ENCODE peak calls at places on chromosome 9, in seven cellular contexts. M, I, R, V, C, Z and O are unnamed samples.

GRCh38 chr9:100222674-100223073 is 123.6 kb downstream of the INVS start:
- DNase-seq in M (no peak), Z (peak), V (no peak), R (no peak), C (no peak), I (no peak), O (no peak)

GRCh38 chr9:137809038-137809630 is 68.4 kb upstream of the CACNA1B start:
- DNase-seq in C (no peak), Z (no peak), V (no peak), M (no peak), R (no peak), I (peak), O (peak)

GRCh38 chr9:98317134-98317857 is 61.8 kb upstream of the TBC1D2 start:
- DNase-seq in M (no peak), Z (peak), R (peak), I (no peak), V (no peak), C (no peak), O (peak)

GRCh38 chr9:87406545-87407166 is 91.0 kb upstream of the DAPK1 start:
- DNase-seq in M (no peak), R (no peak), I (no peak), V (no peak), C (no peak), Z (peak), O (no peak)

GRCh38 chr9:32969270-32969669 is 32.2 kb downstream of the APTX start:
- DNase-seq in Z (no peak), M (no peak), V (no peak), C (no peak), R (peak), I (no peak), O (no peak)

GRCh38 chr9:122904466-122904822 is 715 bp downstream of the RC3H2 start:
- DNase-seq in I (no peak), Z (no peak), M (peak), V (no peak), C (peak), R (peak), O (no peak)

GRCh38 chr9:26947736-26948135 is 694 bp upstream of the PLAA start:
- DNase-seq in C (no peak), Z (no peak), I (no peak), V (no peak), M (no peak), R (no peak), O (no peak)

GRCh38 chr9:121902483-121903135 is 190.5 kb downstream of the TTLL11 start:
- DNase-seq in R (peak), V (no peak), M (no peak), Z (peak), C (no peak), I (no peak), O (no peak)

GRCh38 chr9:95363051-95363841 is 45.7 kb upstream of the FANCC start:
- DNase-seq in Z (peak), I (no peak), V (no peak), R (no peak), M (no peak), C (no peak), O (no peak)

GRCh38 chr9:126228779-126229444 is 97.7 kb upstream of the MVB12B start:
- DNase-seq in R (peak), I (peak), V (peak), Z (peak), C (peak), M (peak), O (no peak)

GRCh38 chr9:83444110-83444509 is 94.1 kb downstream of the FRMD3 start:
- DNase-seq in Z (no peak), R (no peak), M (no peak), I (no peak), C (no peak), V (no peak), O (no peak)

GRCh38 chr9:114050226-114050568 is 27.9 kb downstream of the AMBP start:
- DNase-seq in R (no peak), M (no peak), V (no peak), C (no peak), I (no peak), Z (no peak), O (no peak)

GRCh38 chr9:112905084-112905483 is 14.4 kb upstream of the SLC46A2 start:
- DNase-seq in I (no peak), Z (no peak), R (no peak), M (no peak), V (no peak), C (no peak), O (no peak)

GRCh38 chr9:93194584-93194983 is 10.6 kb downstream of the WNK2 start:
- DNase-seq in V (no peak), M (no peak), Z (no peak), I (no peak), C (no peak), R (no peak), O (no peak)

GRCh38 chr9:78212868-78213267 is 23.0 kb upstream of the CEP78 start:
- DNase-seq in I (no peak), Z (no peak), C (no peak), V (no peak), M (no peak), R (no peak), O (no peak)

GRCh38 chr9:136228107-136228875 is 17.3 kb downstream of the QSOX2 start:
- DNase-seq in R (peak), M (no peak), Z (peak), C (no peak), V (no peak), I (no peak), O (no peak)

GRCh38 chr9:133979124-133979920 is 12.8 kb downstream of the VAV2 start:
- DNase-seq in C (peak), Z (no peak), R (no peak), M (no peak), V (no peak), I (peak), O (peak)

GRCh38 chr9:9904021-9904420 is 708.8 kb downstream of the PTPRD start:
- DNase-seq in M (no peak), C (no peak), V (no peak), R (no peak), I (no peak), Z (no peak), O (no peak)

GRCh38 chr9:15221746-15222145 is 85.3 kb downstream of the TTC39B start:
- DNase-seq in Z (no peak), I (no peak), C (no peak), V (no peak), R (no peak), M (no peak), O (no peak)

GRCh38 chr9:38227656-38228055 is 158.6 kb upstream of the SHB start:
- DNase-seq in C (no peak), M (no peak), I (no peak), Z (peak), R (peak), V (no peak), O (no peak)

GRCh38 chr9:20788526-20789421 is 104.7 kb downstream of the FOCAD start:
- DNase-seq in M (no peak), C (no peak), V (no peak), I (no peak), R (no peak), Z (no peak), O (no peak)

GRCh38 chr9:3758816-3759576 is 233.2 kb upstream of the RFX3 start:
- DNase-seq in M (no peak), R (peak), Z (peak), V (no peak), C (no peak), I (no peak), O (no peak)

GRCh38 chr9:101376117-101376866 is 8.5 kb downstream of the BAAT start:
- DNase-seq in M (no peak), I (no peak), C (no peak), Z (peak), R (peak), V (no peak), O (no peak)

GRCh38 chr9:92100237-92100911 is 14.8 kb downstream of the SPTLC1 start:
- DNase-seq in C (no peak), R (peak), V (no peak), I (no peak), M (no peak), Z (peak), O (no peak)

GRCh38 chr9:133396952-133397351 is 20.8 kb downstream of the STKLD1 start:
- DNase-seq in Z (no peak), V (no peak), I (no peak), M (no peak), C (peak), R (peak), O (no peak)

GRCh38 chr9:119689879-119690278 is 320.6 kb upstream of the BRINP1 start:
- DNase-seq in V (no peak), M (peak), Z (no peak), C (peak), R (no peak), I (no peak), O (no peak)

GRCh38 chr9:91840469-91840868 is 109.6 kb downstream of the ROR2 start:
- DNase-seq in C (no peak), I (no peak), Z (no peak), M (no peak), R (no peak), V (no peak), O (no peak)

GRCh38 chr9:117403848-117404247 is 11.0 kb downstream of the ASTN2 start:
- DNase-seq in V (no peak), C (no peak), M (no peak), I (no peak), R (no peak), Z (no peak), O (no peak)

GRCh38 chr9:11086561-11086960 is 473.8 kb upstream of the PTPRD start:
- DNase-seq in M (no peak), C (no peak), Z (no peak), R (peak), I (no peak), V (no peak), O (no peak)

GRCh38 chr9:134653259-134654009 is 11.8 kb downstream of the COL5A1 start:
- DNase-seq in Z (no peak), C (no peak), M (no peak), I (no peak), V (no peak), R (no peak), O (peak)

GRCh38 chr9:124000784-124001444 is 10.7 kb upstream of the LHX2 start:
- DNase-seq in I (no peak), V (no peak), Z (no peak), R (no peak), C (no peak), M (no peak), O (no peak)

GRCh38 chr9:98226968-98227367 is 28.5 kb downstream of the TBC1D2 start:
- DNase-seq in Z (no peak), I (no peak), M (no peak), C (no peak), R (no peak), V (no peak), O (no peak)

GRCh38 chr9:69605406-69605805 is 66.8 kb downstream of the APBA1 start:
- DNase-seq in R (no peak), V (no peak), C (no peak), M (no peak), Z (no peak), I (no peak), O (no peak)

GRCh38 chr9:92605224-92605623 is 64.7 kb downstream of the IPPK start:
- DNase-seq in R (no peak), C (no peak), V (no peak), Z (no peak), M (no peak), I (no peak), O (no peak)

GRCh38 chr9:6931913-6932312 is 174.1 kb downstream of the KDM4C start:
- DNase-seq in R (peak), Z (peak), I (no peak), M (no peak), C (no peak), V (no peak), O (no peak)

GRCh38 chr9:95174038-95174437 is 143.5 kb downstream of the FANCC start:
- DNase-seq in V (no peak), M (no peak), C (no peak), I (no peak), Z (no peak), R (no peak), O (no peak)

GRCh38 chr9:134272302-134273023 is 53.8 kb upstream of the RXRA start:
- DNase-seq in V (no peak), C (no peak), M (no peak), R (no peak), I (no peak), Z (no peak), O (no peak)

GRCh38 chr9:14508884-14509283 is 184.3 kb downstream of the ZDHHC21 start:
- DNase-seq in M (no peak), Z (no peak), V (no peak), C (no peak), I (no peak), R (no peak), O (no peak)

DNA sequence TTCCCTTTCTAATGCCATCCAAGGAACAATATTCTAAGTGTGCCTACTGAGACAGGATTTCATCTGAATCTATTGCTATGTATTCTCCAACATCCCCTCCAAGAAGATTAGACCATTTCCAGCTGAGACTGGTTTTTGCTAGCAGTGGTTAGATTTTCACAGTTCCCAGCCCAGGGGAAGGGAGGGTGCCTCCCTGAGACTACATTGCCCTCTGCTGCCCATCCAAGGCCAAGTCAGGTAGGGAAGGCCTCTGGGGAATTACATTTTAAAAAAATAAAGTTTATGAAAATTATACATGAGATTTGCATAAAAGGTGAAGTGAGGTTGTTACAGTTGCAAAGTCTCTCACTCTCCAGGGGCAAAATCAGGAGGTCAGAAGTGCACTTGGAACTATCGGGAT is 28.0 kb upstream of the SYK start:
- DNase-seq in Z (no peak), M (no peak), C (no peak), I (no peak), R (no peak), V (no peak), O (no peak)
- TF ChIP-seq CTCF in Z (peak), M (peak), C (peak), I (peak), R (peak), V (no peak), O (peak)

GRCh38 chr9:109588415-109588814 is 90.3 kb upstream of the PTPN3 start:
- DNase-seq in R (no peak), I (no peak), C (no peak), M (no peak), Z (no peak), V (no peak), O (no peak)
- TF ChIP-seq CTCF in R (no peak), I (no peak), C (no peak), M (no peak), Z (no peak), V (no peak), O (no peak)

DNA sequence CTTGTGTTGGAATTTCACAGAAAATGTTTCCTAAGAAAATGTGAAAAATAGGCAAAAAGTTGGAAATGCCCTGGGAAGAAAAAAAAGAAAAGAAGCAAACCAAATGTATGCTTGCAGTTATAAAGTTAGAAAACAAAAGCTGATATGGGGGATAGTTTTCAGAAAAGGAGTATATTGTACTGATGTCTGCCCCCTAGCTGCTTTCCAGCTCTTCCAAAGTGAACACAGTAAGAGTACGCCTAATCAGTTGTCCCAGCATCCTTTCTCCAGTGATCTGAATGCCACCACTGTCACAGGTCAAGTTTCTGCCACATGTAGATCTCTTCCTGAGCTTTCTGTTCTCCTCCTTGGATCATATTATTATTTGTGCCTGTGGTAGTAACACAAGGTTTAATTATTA is 5.8 kb downstream of the TYRP1 start:
- DNase-seq in R (no peak), M (no peak), C (no peak), V (no peak), I (no peak), Z (no peak), O (no peak)
- TF ChIP-seq CTCF in R (peak), M (no peak), C (no peak), V (no peak), I (no peak), Z (no peak), O (no peak)

GRCh38 chr9:127283917-127284316 is 19.3 kb downstream of the GARNL3 start:
- DNase-seq in C (no peak), V (no peak), R (peak), I (no peak), M (no peak), Z (peak), O (no peak)
- TF ChIP-seq CTCF in C (no peak), V (no peak), R (peak), I (no peak), M (no peak), Z (peak), O (peak)

GRCh38 chr9:79432485-79432884 is 139.3 kb upstream of the TLE4 start:
- DNase-seq in V (no peak), Z (no peak), M (no peak), R (no peak), I (no peak), C (no peak), O (no peak)
- TF ChIP-seq CTCF in V (no peak), Z (no peak), M (no peak), R (peak), I (no peak), C (peak), O (peak)

GRCh38 chr9:36788534-36788933 is 215.8 kb downstream of the MELK start:
- DNase-seq in I (no peak), C (peak), Z (no peak), M (no peak), R (no peak), V (no peak), O (no peak)
- TF ChIP-seq CTCF in I (no peak), C (peak), Z (peak), M (peak), R (peak), V (no peak), O (peak)

DNA sequence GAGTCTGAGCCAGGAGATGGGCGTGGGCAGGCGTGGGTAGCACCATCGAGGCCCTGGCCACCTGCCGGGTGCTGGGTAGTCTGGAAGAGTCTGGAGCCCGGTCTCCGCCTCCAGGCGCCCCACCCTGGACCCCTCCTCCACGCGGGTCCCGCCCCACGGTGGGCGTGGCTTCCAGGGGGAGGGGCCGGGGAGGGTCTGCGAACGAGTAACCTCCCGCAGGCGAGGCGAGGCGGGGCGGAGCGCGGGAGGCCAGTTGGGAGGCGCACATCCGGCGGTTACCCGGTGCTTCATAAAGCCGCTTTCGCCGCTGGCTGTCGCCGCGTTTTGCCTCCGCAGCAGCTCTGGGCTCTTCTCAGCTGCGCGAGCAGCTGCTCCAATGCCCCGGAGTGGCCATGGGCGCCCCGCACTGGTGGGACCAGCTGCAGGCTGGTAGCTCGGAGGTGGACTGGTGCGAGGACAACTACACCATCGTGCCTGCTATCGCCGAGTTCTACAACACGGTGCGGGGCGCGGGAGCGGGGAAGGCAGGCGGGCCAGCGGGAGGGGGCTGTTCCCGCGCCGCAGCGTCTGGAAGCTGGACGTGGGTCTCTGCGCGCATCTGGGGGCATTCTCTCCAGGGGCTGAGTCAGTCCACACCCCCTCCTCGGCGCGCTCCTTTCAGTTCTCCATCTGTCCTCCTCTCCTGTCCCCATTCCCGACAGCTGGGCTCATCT is at the start of gene ACER2:
- DNase-seq in M (peak), R (peak), I (peak), V (peak), Z (peak), C (peak), O (peak)
- TF ChIP-seq CTCF in M (peak), R (peak), I (no peak), V (no peak), Z (peak), C (no peak), O (peak)

GRCh38 chr9:4883326-4883873 is 90.7 kb downstream of the RCL1 start:
- DNase-seq in R (no peak), I (no peak), V (no peak), M (no peak), C (no peak), Z (no peak), O (no peak)

GRCh38 chr9:4890242-4890641 is 94.8 kb upstream of the JAK2 start:
- DNase-seq in I (no peak), M (no peak), C (no peak), V (no peak), Z (no peak), R (no peak), O (no peak)

GRCh38 chr9:4887556-4887955 is 94.8 kb downstream of the RCL1 start:
- DNase-seq in M (no peak), R (no peak), I (no peak), Z (peak), C (no peak), V (peak), O (no peak)

GRCh38 chr9:4890929-4891328 is 94.1 kb upstream of the JAK2 start:
- DNase-seq in I (no peak), R (no peak), C (no peak), V (no peak), Z (no peak), M (no peak), O (no peak)

DNA sequence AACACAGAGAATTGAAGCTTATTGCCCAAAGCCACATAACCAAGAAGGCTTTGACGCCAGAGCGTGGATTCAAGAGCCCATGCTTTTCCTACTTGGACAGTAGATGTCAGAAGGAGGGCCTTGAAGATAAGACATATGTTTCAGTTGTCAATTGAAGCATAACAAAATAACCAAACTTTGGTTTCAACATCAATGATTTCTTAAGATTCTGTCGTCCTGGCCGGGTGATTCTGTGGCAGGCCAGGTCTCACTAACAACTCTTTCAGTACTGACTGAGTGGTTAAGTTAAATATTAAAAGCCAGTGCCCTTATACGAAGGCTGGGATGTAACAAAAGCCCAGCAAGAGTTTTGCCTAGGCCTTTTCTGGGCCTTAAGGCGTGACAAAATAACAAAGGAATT is 94.0 kb downstream of the RCL1 start:
- DNase-seq in Z (no peak), C (no peak), I (no peak), V (no peak), M (no peak), R (no peak), O (no peak)
- TF ChIP-seq CTCF in Z (no peak), C (no peak), I (no peak), V (no peak), M (no peak), R (no peak), O (no peak)